ENCODE peak calls at places on chromosomes 4 and X, in five cellular contexts. J, Z, W, G and M are unnamed samples.

GRCh38 chr4:37447886-37448285 is 203.3 kb downstream of the NWD2 start:
- DNase-seq in W (no peak), Z (no peak), G (no peak), J (no peak), M (no peak)

GRCh38 chrX:27918799-27919198 is 62.5 kb downstream of the DCAF8L1 start:
- DNase-seq in G (peak), Z (no peak), J (no peak), W (no peak), M (no peak)

GRCh38 chr4:104930298-104930697 is 216.4 kb upstream of the TET2 start:
- DNase-seq in J (no peak), W (no peak), G (no peak), Z (no peak), M (no peak)

GRCh38 chr4:168197926-168198325 is 105.6 kb downstream of the ANXA10 start:
- DNase-seq in Z (peak), W (no peak), J (no peak), G (no peak), M (no peak)

GRCh38 chr4:147682755-147683154 is 1.2 kb downstream of the PRMT9 start:
- DNase-seq in W (no peak), J (no peak), G (no peak), Z (no peak), M (no peak)

GRCh38 chr4:66298596-66298995 is 628.3 kb upstream of the EPHA5 start:
- DNase-seq in G (no peak), Z (no peak), W (no peak), J (no peak), M (no peak)

GRCh38 chr4:187070158-187070557 is 346.5 kb upstream of the FAT1 start:
- DNase-seq in J (no peak), Z (no peak), W (no peak), G (no peak), M (no peak)

GRCh38 chr4:10917475-10918103 is 233.0 kb upstream of the CLNK start:
- DNase-seq in J (no peak), W (no peak), Z (peak), G (peak), M (no peak)

GRCh38 chrX:116873678-116874077 is 410.9 kb upstream of the CT83 start:
- DNase-seq in W (no peak), Z (peak), G (no peak), J (no peak), M (no peak)

GRCh38 chr4:82957045-82957444 is 53.6 kb downstream of the LIN54 start:
- DNase-seq in W (no peak), Z (no peak), G (no peak), J (peak), M (no peak)

GRCh38 chr4:128483041-128483440 is 195.4 kb upstream of the PGRMC2 start:
- DNase-seq in W (no peak), Z (no peak), G (no peak), J (no peak), M (no peak)

GRCh38 chr4:43148481-43148880 is 256.0 kb downstream of the GRXCR1 start:
- DNase-seq in J (no peak), G (no peak), Z (no peak), W (no peak), M (no peak)

GRCh38 chr4:8540072-8540471 is 40.1 kb upstream of the GPR78 start:
- DNase-seq in W (no peak), J (no peak), Z (no peak), G (no peak), M (no peak)

GRCh38 chr4:7876096-7876993 is 63.3 kb downstream of the AFAP1 start:
- DNase-seq in J (peak), W (no peak), G (no peak), Z (peak), M (no peak)

GRCh38 chr4:159101983-159102622 is 776 bp upstream of the RAPGEF2 start:
- DNase-seq in G (no peak), J (no peak), Z (no peak), W (no peak), M (no peak)

GRCh38 chr4:159105063-159105414 is 2.2 kb downstream of the RAPGEF2 start:
- DNase-seq in W (no peak), J (no peak), Z (peak), G (no peak), M (no peak)

GRCh38 chr4:159102623-159103405 is at the start of gene RAPGEF2:
- DNase-seq in J (peak), W (peak), G (peak), Z (peak), M (peak)

GRCh38 chr4:159105761-159106243 is 2.9 kb downstream of the RAPGEF2 start:
- DNase-seq in G (no peak), J (peak), Z (peak), W (no peak), M (no peak)

GRCh38 chr4:159103406-159104131 is 690 bp downstream of the RAPGEF2 start:
- DNase-seq in W (no peak), J (peak), G (peak), Z (peak), M (no peak)
- TF ChIP-seq CTCF in W (no peak), J (no peak), G (no peak), Z (no peak), M (no peak)

GRCh38 chrX:151174581-151175282 is 1.7 kb upstream of the GPR50 start:
- DNase-seq in W (no peak), G (no peak), J (no peak), Z (no peak), M (no peak)
- TF ChIP-seq CTCF in W (no peak), G (no peak), J (no peak), Z (no peak), M (no peak)

GRCh38 chrX:119659522-119659921 is 33.4 kb downstream of the SEPTIN6 start:
- DNase-seq in Z (no peak), J (no peak), W (no peak), G (no peak), M (no peak)

GRCh38 chrX:119655125-119655524 is 37.8 kb downstream of the SEPTIN6 start:
- DNase-seq in J (no peak), Z (peak), G (no peak), W (peak), M (no peak)

GRCh38 chrX:119648421-119648775 is 42.2 kb upstream of the NKRF start:
- DNase-seq in J (no peak), Z (no peak), G (no peak), W (no peak), M (no peak)

DNA sequence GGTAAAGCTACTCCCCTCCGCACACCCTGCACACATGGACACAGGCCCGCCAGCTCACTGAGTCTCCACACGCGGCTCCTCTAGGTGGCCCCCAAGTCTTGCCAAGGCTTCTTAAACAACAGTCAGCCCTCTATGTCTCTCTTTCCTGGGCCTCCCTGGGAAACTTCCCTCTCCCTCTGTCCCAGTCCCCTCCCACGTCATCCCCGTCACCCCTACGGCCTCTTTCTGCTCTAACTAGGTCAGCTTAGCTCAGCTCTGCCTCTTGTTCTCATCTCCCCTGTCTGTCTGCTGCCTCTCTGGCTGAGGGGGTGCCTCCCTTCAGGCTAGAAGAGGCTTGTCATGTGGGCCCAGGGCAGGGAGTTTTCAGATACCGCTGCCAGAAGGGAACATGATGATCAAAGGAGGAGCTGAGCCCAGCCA is 38.8 kb downstream of the SEPTIN6 start:
- DNase-seq in G (peak), W (no peak), J (no peak), Z (peak), M (no peak)
- TF ChIP-seq CTCF in G (no peak), W (no peak), J (no peak), Z (peak), M (peak)

DNA sequence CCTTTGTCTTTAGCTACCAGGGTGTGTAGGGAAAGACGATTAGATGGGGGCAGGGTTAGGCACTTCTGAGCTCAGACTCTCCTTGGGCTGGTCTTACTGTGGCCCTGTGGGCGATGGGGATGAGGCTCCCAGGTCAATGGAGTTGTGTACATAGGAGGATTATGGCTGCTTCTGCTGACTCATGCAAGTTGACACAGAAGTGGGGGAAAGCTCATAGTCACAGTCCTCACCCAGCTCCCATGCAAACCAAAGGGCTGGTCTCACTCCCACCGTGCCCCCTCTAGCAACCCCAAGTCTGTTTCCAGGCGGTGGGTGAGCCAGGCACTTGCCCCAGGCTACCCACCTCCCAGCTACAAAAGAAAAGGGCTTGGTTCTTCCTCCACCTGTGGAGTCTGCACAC is 24.4 kb upstream of the VSIG4 start:
- DNase-seq in J (no peak), W (no peak), G (no peak), Z (no peak), M (no peak)
- TF ChIP-seq CTCF in J (no peak), W (no peak), G (no peak), Z (no peak), M (no peak)

DNA sequence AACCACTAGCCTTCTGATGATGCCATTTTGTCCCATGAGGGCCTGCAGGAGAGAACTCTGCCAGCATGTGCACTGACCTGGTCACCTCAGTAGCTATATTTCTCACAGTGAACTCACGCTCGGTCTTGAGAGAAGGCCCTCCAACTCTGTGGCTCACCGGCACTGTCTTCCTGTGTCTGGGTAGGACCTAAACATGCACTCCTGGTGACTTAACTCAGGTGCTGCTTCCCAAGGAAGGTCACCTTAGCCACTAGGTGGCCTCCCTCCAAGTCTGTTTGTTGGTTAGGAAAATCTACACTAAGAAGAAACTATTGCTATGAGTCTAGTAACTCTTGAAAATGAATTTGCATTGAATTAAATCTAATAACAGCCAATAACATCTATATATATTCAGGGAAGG is 24.8 kb downstream of the TLR10 start:
- DNase-seq in J (no peak), Z (peak), W (no peak), G (peak), M (no peak)
- TF ChIP-seq CTCF in J (peak), Z (no peak), W (peak), G (peak), M (peak)

DNA sequence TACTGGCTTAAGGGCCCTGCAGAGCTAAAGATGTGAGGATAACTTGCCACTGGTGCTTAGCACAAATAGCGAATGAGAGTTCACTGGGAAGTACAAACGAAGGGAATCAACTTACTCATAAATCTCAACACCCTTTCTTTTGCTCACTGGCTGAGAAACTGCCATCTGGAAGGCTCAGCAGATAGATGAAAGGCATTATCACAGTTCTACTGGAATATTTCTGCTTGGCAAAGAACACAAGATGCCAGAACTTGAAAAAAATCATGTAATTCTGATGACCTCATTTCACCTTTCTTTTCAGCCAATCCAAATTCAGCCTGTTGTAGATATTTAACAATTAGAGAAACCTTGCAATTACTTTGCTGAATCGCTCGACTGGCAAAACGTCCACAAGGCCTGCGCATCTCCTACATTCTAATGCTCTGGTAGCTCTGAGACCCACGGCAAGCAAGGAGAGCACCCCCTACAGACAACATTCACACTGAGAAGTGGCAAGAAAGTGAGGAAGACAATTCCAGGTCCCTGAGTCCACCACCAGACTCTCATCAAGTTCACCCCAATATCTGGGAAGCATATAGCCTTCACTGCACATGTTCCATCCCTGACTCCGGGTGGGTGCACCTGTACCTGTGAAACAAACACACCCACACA is 27.5 kb downstream of the TSPAN5 start:
- DNase-seq in W (no peak), J (no peak), G (peak), Z (peak), M (no peak)
- TF ChIP-seq CTCF in W (no peak), J (no peak), G (no peak), Z (peak), M (no peak)

DNA sequence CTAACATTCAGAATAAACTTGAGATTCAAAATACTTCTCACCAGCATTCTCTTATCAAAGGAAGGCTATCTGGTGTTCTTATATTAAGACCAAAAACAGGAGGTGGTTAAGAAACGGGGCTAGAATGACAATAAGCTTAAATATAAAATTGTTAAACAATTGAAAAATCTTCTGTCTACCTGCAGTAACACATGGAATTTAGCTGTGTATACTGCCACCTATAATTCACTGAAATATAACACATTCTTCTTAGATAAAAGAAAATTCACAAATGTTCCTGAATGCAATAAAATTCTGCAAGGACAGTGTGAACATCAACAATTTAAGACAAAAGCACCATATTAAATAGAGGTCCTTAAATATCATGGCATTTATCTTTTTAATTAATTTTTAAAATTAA is 11.5 kb upstream of the PCDH10 start:
- DNase-seq in J (no peak), W (no peak), G (no peak), Z (no peak), M (no peak)
- TF ChIP-seq CTCF in J (no peak), W (no peak), G (no peak), Z (no peak), M (peak)

DNA sequence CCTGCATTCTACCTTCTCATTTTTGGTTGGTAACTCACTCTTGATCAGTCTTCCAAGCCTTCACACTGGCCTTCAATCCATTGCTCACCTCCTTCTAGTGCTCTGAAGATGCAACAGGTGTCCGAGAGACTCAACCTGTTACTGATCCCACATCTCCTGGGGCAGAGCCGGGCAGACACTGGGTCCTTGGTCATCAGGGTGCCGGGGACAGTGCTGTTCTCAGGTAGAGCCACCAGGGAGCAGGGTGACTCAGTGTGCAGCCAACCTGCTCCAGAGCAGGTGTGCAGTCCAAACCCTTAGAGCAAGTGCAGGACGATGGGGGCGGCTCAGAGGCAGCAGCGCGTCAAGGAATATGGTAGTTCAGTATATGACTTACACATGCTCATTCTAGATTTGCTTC is 188.4 kb downstream of the DHX15 start:
- DNase-seq in Z (no peak), J (no peak), G (no peak), W (no peak), M (no peak)
- TF ChIP-seq CTCF in Z (no peak), J (no peak), G (no peak), W (no peak), M (no peak)